ENCODE peak calls at places on chromosomes 7 and 10, in eight cellular contexts. L, N, F, H, A, J, B and M are unnamed samples.

GRCh38 chr10:110181451-110181850 is 26.0 kb upstream of the MXI1 start:
- DNase-seq in L (peak), N (no peak), F (no peak), H (no peak), A (peak), J (no peak), B (no peak), M (no peak)

GRCh38 chr7:68279827-68280400 is 1283.3 kb downstream of the TYW1 start:
- DNase-seq in L (no peak), N (no peak), F (no peak), H (no peak), A (no peak), J (no peak), B (no peak), M (no peak)

GRCh38 chr7:47314728-47315601 is 266.9 kb downstream of the TNS3 start:
- DNase-seq in L (no peak), N (peak), F (no peak), H (peak), A (no peak), J (peak), B (no peak), M (no peak)

GRCh38 chr10:68095176-68095575 is 14.1 kb upstream of the MYPN start:
- DNase-seq in L (no peak), N (peak), F (no peak), H (no peak), A (no peak), J (no peak), B (no peak), M (no peak)

GRCh38 chr7:118870187-118870586 is 645.7 kb downstream of the ANKRD7 start:
- DNase-seq in L (no peak), N (no peak), F (no peak), H (peak), A (no peak), J (no peak), B (no peak), M (no peak)

GRCh38 chr10:53395449-53395848 is 622.9 kb upstream of the MBL2 start:
- DNase-seq in L (no peak), N (no peak), F (no peak), H (peak), A (no peak), J (no peak), B (no peak), M (no peak)

GRCh38 chr7:50832744-50833143 is 50.0 kb upstream of the GRB10 start:
- DNase-seq in L (no peak), N (peak), F (no peak), H (peak), A (no peak), J (no peak), B (no peak), M (no peak)

GRCh38 chr10:95513941-95514392 is 47.2 kb downstream of the SORBS1 start:
- DNase-seq in L (no peak), N (peak), F (no peak), H (peak), A (no peak), J (no peak), B (no peak), M (no peak)

GRCh38 chr10:75051308-75051707 is 60.1 kb upstream of the SAMD8 start:
- DNase-seq in L (no peak), N (no peak), F (no peak), H (no peak), A (peak), J (no peak), B (no peak), M (no peak)

GRCh38 chr7:519974-520458 is 370 bp upstream of the PDGFA start:
- DNase-seq in L (no peak), N (peak), F (no peak), H (peak), A (no peak), J (peak), B (peak), M (no peak)

GRCh38 chr7:139635521-139636240 is 112.2 kb downstream of the CLEC2L start:
- DNase-seq in L (no peak), N (no peak), F (no peak), H (no peak), A (no peak), J (no peak), B (no peak), M (no peak)

GRCh38 chr7:28572321-28573058 is 160.2 kb downstream of the CREB5 start:
- DNase-seq in L (no peak), N (no peak), F (no peak), H (no peak), A (no peak), J (no peak), B (no peak), M (no peak)

GRCh38 chr10:50991496-50992355 is 82.6 kb upstream of the PRKG1 start:
- DNase-seq in L (peak), N (no peak), F (no peak), H (peak), A (peak), J (peak), B (no peak), M (no peak)

GRCh38 chr10:83476211-83476610 is 663.1 kb upstream of the GHITM start:
- DNase-seq in L (no peak), N (no peak), F (no peak), H (no peak), A (no peak), J (no peak), B (no peak), M (no peak)

GRCh38 chr10:119251315-119251708 is 43.9 kb downstream of the GRK5 start:
- DNase-seq in L (no peak), N (peak), F (no peak), H (peak), A (no peak), J (no peak), B (no peak), M (no peak)

GRCh38 chr10:121306159-121306673 is 292.0 kb downstream of the FGFR2 start:
- DNase-seq in L (no peak), N (no peak), F (no peak), H (no peak), A (no peak), J (no peak), B (no peak), M (no peak)

GRCh38 chr10:62554632-62555199 is 180.5 kb downstream of the ZNF365 start:
- DNase-seq in L (no peak), N (peak), F (no peak), H (peak), A (no peak), J (peak), B (peak), M (peak)

GRCh38 chr7:150631084-150631824 is 931 bp downstream of the GIMAP6 start:
- DNase-seq in L (no peak), N (no peak), F (no peak), H (no peak), A (peak), J (no peak), B (no peak), M (no peak)

GRCh38 chr10:79610601-79611191 is at the start of gene SFTPA1:
- DNase-seq in L (peak), N (no peak), F (no peak), H (no peak), A (no peak), J (no peak), B (no peak), M (no peak)

GRCh38 chr7:121634356-121634755 is 238.2 kb upstream of the FAM3C start:
- DNase-seq in L (no peak), N (no peak), F (no peak), H (no peak), A (no peak), J (no peak), B (no peak), M (no peak)

GRCh38 chr10:63221950-63222349 is 88.8 kb downstream of the NRBF2 start:
- DNase-seq in L (no peak), N (no peak), F (no peak), H (no peak), A (no peak), J (no peak), B (no peak), M (no peak)

GRCh38 chr10:76401006-76401405 is 969.6 kb downstream of the LRMDA start:
- DNase-seq in L (no peak), N (no peak), F (no peak), H (no peak), A (no peak), J (no peak), B (no peak), M (no peak)

GRCh38 chr10:132390455-132391371 is 6.3 kb upstream of the PWWP2B start:
- DNase-seq in L (no peak), N (no peak), F (no peak), H (no peak), A (peak), J (no peak), B (no peak), M (no peak)

GRCh38 chr7:138067774-138068173 is 8.5 kb upstream of the AKR1D1 start:
- DNase-seq in L (no peak), N (no peak), F (no peak), H (no peak), A (no peak), J (no peak), B (no peak), M (no peak)

GRCh38 chr7:75879771-75880184 is 944 bp downstream of the RHBDD2 start:
- DNase-seq in L (no peak), N (peak), F (no peak), H (peak), A (no peak), J (no peak), B (no peak), M (peak)

GRCh38 chr10:5461914-5462840 is 37.2 kb downstream of the CALML5 start:
- DNase-seq in L (no peak), N (no peak), F (no peak), H (no peak), A (no peak), J (no peak), B (no peak), M (no peak)

GRCh38 chr7:130071701-130072622 is 1.6 kb downstream of the KLHDC10 start:
- DNase-seq in L (peak), N (peak), F (no peak), H (peak), A (no peak), J (peak), B (peak), M (peak)

GRCh38 chr7:11625669-11626068 is 206.3 kb downstream of the THSD7A start:
- DNase-seq in L (no peak), N (peak), F (no peak), H (peak), A (no peak), J (no peak), B (no peak), M (no peak)

GRCh38 chr10:73762915-73763314 is 18.7 kb downstream of the SEC24C start:
- DNase-seq in L (no peak), N (no peak), F (no peak), H (no peak), A (no peak), J (no peak), B (no peak), M (no peak)

GRCh38 chr7:41979834-41980307 is 257.1 kb downstream of the GLI3 start:
- DNase-seq in L (no peak), N (peak), F (no peak), H (peak), A (no peak), J (peak), B (no peak), M (no peak)

GRCh38 chr7:138324905-138325304 is 135.2 kb upstream of the TRIM24 start:
- DNase-seq in L (no peak), N (no peak), F (no peak), H (no peak), A (no peak), J (no peak), B (no peak), M (no peak)

GRCh38 chr10:59674211-59674836 is 35.3 kb downstream of the SLC16A9 start:
- DNase-seq in L (no peak), N (peak), F (no peak), H (peak), A (no peak), J (no peak), B (no peak), M (no peak)

GRCh38 chr10:12508165-12508564 is 158.8 kb downstream of the CAMK1D start:
- DNase-seq in L (no peak), N (no peak), F (no peak), H (no peak), A (peak), J (no peak), B (no peak), M (no peak)

GRCh38 chr7:101783381-101784181 is 33.8 kb upstream of the CUX1 start:
- DNase-seq in L (no peak), N (no peak), F (no peak), H (no peak), A (no peak), J (no peak), B (no peak), M (no peak)
- TF ChIP-seq CTCF in L (no peak), N (no peak), F (no peak), H (no peak), A (no peak), J (no peak), B (no peak), M (no peak)

DNA sequence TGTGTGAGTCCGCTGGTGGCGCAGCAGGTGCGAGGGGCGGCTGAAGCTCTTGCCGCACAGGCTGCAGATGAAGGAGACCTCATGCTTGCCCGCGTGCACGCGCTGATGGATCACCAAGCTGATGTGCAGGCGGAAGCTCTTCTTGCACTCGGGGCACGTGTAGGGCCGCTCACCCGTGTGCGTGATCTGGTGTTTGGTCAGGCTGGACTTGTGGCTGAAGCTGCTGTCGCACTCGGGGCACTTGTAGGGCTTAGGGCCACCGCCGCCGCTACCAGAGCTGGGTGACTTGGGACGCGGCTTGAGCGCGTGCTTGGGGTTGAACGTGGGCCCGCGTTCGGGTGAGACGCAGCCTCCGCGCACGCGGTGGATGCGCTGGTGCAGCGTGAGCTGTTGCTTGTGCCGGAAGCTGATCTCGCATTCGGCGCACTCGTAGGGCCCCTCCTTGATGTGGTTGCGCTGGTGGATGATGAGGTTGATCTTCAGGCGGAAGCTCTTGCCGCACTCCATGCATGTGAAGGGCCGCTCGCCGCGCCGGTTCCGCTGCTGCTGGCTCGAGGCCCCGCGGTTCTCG is 28.7 kb downstream of the ZNF777 start:
- DNase-seq in L (no peak), N (no peak), F (no peak), H (no peak), A (no peak), J (no peak), B (no peak), M (no peak)
- TF ChIP-seq CTCF in L (no peak), N (no peak), F (no peak), H (no peak), A (no peak), J (no peak), B (no peak), M (no peak)

GRCh38 chr10:72564596-72564995 is 61.3 kb downstream of the MICU1 start:
- DNase-seq in L (peak), N (peak), F (no peak), H (peak), A (no peak), J (no peak), B (no peak), M (peak)

GRCh38 chr10:72567421-72567820 is 58.5 kb downstream of the MICU1 start:
- DNase-seq in L (peak), N (peak), F (no peak), H (peak), A (no peak), J (no peak), B (no peak), M (no peak)

GRCh38 chr10:72563327-72563932 is 62.4 kb downstream of the MICU1 start:
- DNase-seq in L (no peak), N (no peak), F (no peak), H (no peak), A (no peak), J (no peak), B (peak), M (no peak)

GRCh38 chr10:72573079-72573478 is 52.8 kb downstream of the MICU1 start:
- DNase-seq in L (no peak), N (no peak), F (no peak), H (no peak), A (no peak), J (no peak), B (no peak), M (no peak)

GRCh38 chr10:72567884-72568283 is 58.0 kb downstream of the MICU1 start:
- DNase-seq in L (no peak), N (peak), F (no peak), H (peak), A (no peak), J (no peak), B (peak), M (no peak)
- TF ChIP-seq CTCF in L (no peak), N (peak), F (no peak), H (no peak), A (no peak), J (peak), B (peak), M (peak)

GRCh38 chr7:153886121-153886505 is 166.1 kb upstream of the DPP6 start:
- DNase-seq in L (no peak), N (no peak), F (no peak), H (no peak), A (no peak), J (peak), B (no peak), M (no peak)

GRCh38 chr7:153887756-153888591 is 164.2 kb upstream of the DPP6 start:
- DNase-seq in L (no peak), N (peak), F (no peak), H (no peak), A (no peak), J (peak), B (no peak), M (no peak)

GRCh38 chr7:153891990-153892389 is 160.2 kb upstream of the DPP6 start:
- DNase-seq in L (no peak), N (no peak), F (no peak), H (no peak), A (no peak), J (no peak), B (no peak), M (no peak)

GRCh38 chr7:153886506-153887391 is 165.4 kb upstream of the DPP6 start:
- DNase-seq in L (no peak), N (peak), F (no peak), H (no peak), A (no peak), J (peak), B (no peak), M (no peak)
- TF ChIP-seq CTCF in L (no peak), N (no peak), F (no peak), H (no peak), A (no peak), J (no peak), B (no peak), M (no peak)

GRCh38 chr7:44982970-44983369 is 4.2 kb upstream of the MYO1G start:
- DNase-seq in L (no peak), N (no peak), F (no peak), H (no peak), A (no peak), J (no peak), B (no peak), M (no peak)

GRCh38 chr7:44982535-44982923 is 3.7 kb upstream of the MYO1G start:
- DNase-seq in L (no peak), N (no peak), F (no peak), H (no peak), A (no peak), J (no peak), B (no peak), M (no peak)

GRCh38 chr7:44980393-44981034 is 1.7 kb upstream of the MYO1G start:
- DNase-seq in L (peak), N (peak), F (no peak), H (peak), A (no peak), J (no peak), B (peak), M (no peak)

GRCh38 chr7:44979481-44980392 is 922 bp upstream of the MYO1G start:
- DNase-seq in L (no peak), N (no peak), F (no peak), H (peak), A (no peak), J (no peak), B (peak), M (no peak)

GRCh38 chr7:44981035-44981706 is 2.4 kb upstream of the MYO1G start:
- DNase-seq in L (no peak), N (no peak), F (no peak), H (no peak), A (no peak), J (no peak), B (peak), M (no peak)
- TF ChIP-seq CTCF in L (no peak), N (no peak), F (no peak), H (no peak), A (no peak), J (no peak), B (no peak), M (no peak)

GRCh38 chr7:96179863-96180262 is 142.0 kb downstream of the SLC25A13 start:
- DNase-seq in L (no peak), N (peak), F (no peak), H (peak), A (no peak), J (no peak), B (no peak), M (no peak)

GRCh38 chr7:96182424-96183158 is 139.3 kb downstream of the SLC25A13 start:
- DNase-seq in L (no peak), N (no peak), F (no peak), H (no peak), A (no peak), J (peak), B (peak), M (no peak)

GRCh38 chr7:96184783-96185182 is 137.1 kb downstream of the SLC25A13 start:
- DNase-seq in L (no peak), N (no peak), F (no peak), H (no peak), A (no peak), J (no peak), B (no peak), M (no peak)

GRCh38 chr7:96181174-96181573 is 140.7 kb downstream of the SLC25A13 start:
- DNase-seq in L (no peak), N (no peak), F (no peak), H (no peak), A (no peak), J (no peak), B (no peak), M (no peak)

GRCh38 chr7:96183163-96183562 is 138.7 kb downstream of the SLC25A13 start:
- DNase-seq in L (no peak), N (no peak), F (no peak), H (no peak), A (no peak), J (no peak), B (no peak), M (no peak)
- TF ChIP-seq CTCF in L (no peak), N (no peak), F (no peak), H (no peak), A (no peak), J (no peak), B (no peak), M (no peak)

DNA sequence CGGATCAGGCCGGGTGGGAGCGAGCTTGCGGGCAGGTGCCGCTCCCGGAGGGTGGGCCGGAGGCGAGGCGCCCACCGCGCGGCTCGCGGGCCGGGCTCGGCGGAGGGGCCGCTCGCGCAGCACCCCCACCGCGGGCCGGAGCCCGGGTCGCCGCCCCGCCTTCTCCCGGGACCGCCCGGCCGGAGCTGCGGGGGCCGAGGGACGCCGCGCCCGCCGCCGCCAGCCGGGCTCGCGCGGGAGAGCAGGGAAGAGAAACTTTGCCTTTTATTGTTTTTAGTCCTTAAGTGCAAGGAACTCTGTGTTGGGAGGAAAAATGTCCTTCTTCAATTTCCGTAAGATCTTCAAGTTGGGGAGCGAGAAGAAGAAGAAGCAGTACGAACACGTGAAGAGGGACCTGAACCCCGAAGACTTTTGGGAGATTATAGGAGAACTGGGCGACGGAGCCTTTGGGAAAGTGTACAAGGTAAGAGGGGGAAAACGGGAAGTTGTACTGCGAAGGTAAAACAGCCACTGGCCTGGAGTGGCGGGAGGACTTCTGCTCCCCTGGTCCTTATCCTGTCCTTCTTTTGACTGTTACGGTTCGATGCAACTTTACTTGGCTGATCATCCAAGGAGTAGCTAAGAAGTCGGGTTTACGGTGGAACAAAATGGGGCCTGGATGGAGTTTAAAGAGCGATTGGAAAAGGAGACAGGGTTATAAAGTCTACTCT is 648 bp downstream of the SLK start:
- DNase-seq in L (no peak), N (peak), F (no peak), H (peak), A (no peak), J (peak), B (peak), M (no peak)
- TF ChIP-seq CTCF in L (no peak), N (no peak), F (no peak), H (no peak), A (no peak), J (no peak), B (no peak), M (no peak)

DNA sequence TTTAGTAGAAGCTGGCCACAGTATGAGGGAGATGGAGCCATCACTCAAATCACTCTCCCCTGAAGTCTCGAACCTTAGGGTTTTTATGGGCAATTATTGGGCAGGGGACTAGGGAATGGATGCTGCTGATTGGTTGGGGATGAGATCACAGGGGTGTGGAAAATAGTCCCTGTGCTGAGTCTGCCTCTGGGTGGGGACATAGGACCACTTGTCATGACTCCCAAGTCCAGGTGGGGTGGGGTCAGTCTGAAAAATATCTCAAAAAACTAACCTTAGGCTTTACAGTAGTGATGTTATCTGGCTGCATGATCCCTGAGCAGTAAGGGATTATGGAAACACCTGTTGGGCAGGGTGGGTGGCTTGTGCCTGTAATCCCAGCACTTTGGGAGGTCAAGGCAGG is 98.6 kb downstream of the XRCC2 start:
- DNase-seq in L (no peak), N (no peak), F (no peak), H (no peak), A (no peak), J (no peak), B (no peak), M (no peak)
- TF ChIP-seq CTCF in L (no peak), N (no peak), F (no peak), H (no peak), A (no peak), J (no peak), B (no peak), M (no peak)